ENCODE peak calls at places on chromosome 6, in four cellular contexts. C is K562, H is HepG2, O is WTC11. U is an unnamed sample.

GRCh38 chr6:87180105-87180504 is 24.7 kb downstream of the ZNF292 start:
- DNase-seq in C (no peak), H (no peak), O (no peak), U (no peak)

GRCh38 chr6:130928993-130929678 is 101.9 kb downstream of the SMLR1 start:
- DNase-seq in C (no peak), H (no peak), O (no peak), U (no peak)

GRCh38 chr6:124823240-124824105 is 138.8 kb upstream of the RNF217 start:
- DNase-seq in C (no peak), H (peak; percentile 3), O (no peak), U (no peak)

GRCh38 chr6:135087803-135088202 is 33.2 kb upstream of the HBS1L start:
- DNase-seq in C (no peak), H (no peak), O (no peak), U (no peak)

GRCh38 chr6:39806277-39806676 is 14.1 kb downstream of the DAAM2 start:
- DNase-seq in C (no peak), H (no peak), O (no peak), U (no peak)

GRCh38 chr6:130783416-130784107 is 43.6 kb upstream of the SMLR1 start:
- DNase-seq in C (no peak), H (no peak), O (no peak), U (no peak)

GRCh38 chr6:40188931-40189330 is 254.7 kb upstream of the MOCS1 start:
- DNase-seq in C (no peak), H (no peak), O (no peak), U (no peak)

GRCh38 chr6:74404366-74404765 is 708.4 kb downstream of the CD109 start:
- DNase-seq in C (no peak), H (no peak), O (no peak), U (no peak)

GRCh38 chr6:96823743-96824142 is 13.5 kb downstream of the GPR63 start:
- DNase-seq in C (no peak), H (no peak), O (no peak), U (no peak)

GRCh38 chr6:15874821-15875220 is 212.0 kb upstream of the DTNBP1 start:
- DNase-seq in C (no peak), H (no peak), O (no peak), U (no peak)

GRCh38 chr6:28683945-28684538 is 158.4 kb downstream of the GPX5 start:
- DNase-seq in C (peak; percentile 65), H (peak; percentile 68), O (peak; percentile 27), U (no peak)

GRCh38 chr6:6610031-6610591 is 21.6 kb downstream of the LY86 start:
- DNase-seq in C (no peak), H (no peak), O (no peak), U (peak; percentile 71)

GRCh38 chr6:23728707-23729106 is 397.3 kb upstream of the NRSN1 start:
- DNase-seq in C (no peak), H (no peak), O (no peak), U (no peak)

GRCh38 chr6:48957781-48958180 is 505.3 kb downstream of the MMUT start:
- DNase-seq in C (no peak), H (no peak), O (no peak), U (no peak)

GRCh38 chr6:106102967-106103727 is 17.0 kb downstream of the PRDM1 start:
- DNase-seq in C (peak; percentile 53), H (no peak), O (no peak), U (no peak)

GRCh38 chr6:165487347-165487746 is 175.7 kb downstream of the PDE10A start:
- DNase-seq in C (no peak), H (no peak), O (no peak), U (no peak)

GRCh38 chr6:128124713-128125112 is 223.9 kb upstream of the THEMIS start:
- DNase-seq in C (no peak), H (peak; percentile 69), O (no peak), U (no peak)

GRCh38 chr6:5994999-5995698 is 11.6 kb downstream of the NRN1 start:
- DNase-seq in C (no peak), H (no peak), O (no peak), U (no peak)

GRCh38 chr6:21678990-21679389 is 85.4 kb downstream of the SOX4 start:
- DNase-seq in C (peak; percentile 10), H (peak; percentile 43), O (no peak), U (no peak)

GRCh38 chr6:121285041-121285440 is 49.2 kb downstream of the TBC1D32 start:
- DNase-seq in C (no peak), H (no peak), O (no peak), U (no peak)

GRCh38 chr6:43953794-43954310 is 173.4 kb downstream of the MRPL14 start:
- DNase-seq in C (no peak), H (peak; percentile 57), O (peak; percentile 77), U (no peak)

GRCh38 chr6:2763345-2763841 is 1.8 kb upstream of the WRNIP1 start:
- DNase-seq in C (no peak), H (no peak), O (no peak), U (no peak)

GRCh38 chr6:167686204-167686893 is 140.4 kb upstream of the AFDN start:
- DNase-seq in C (no peak), H (no peak), O (no peak), U (no peak)

GRCh38 chr6:144955392-144955791 is 670.3 kb downstream of the UTRN start:
- DNase-seq in C (no peak), H (no peak), O (no peak), U (no peak)

GRCh38 chr6:134196568-134197301 is 121.2 kb downstream of the SGK1 start:
- DNase-seq in C (peak; percentile 38), H (no peak), O (no peak), U (no peak)

GRCh38 chr6:1081566-1081965 is 230.3 kb upstream of the FOXQ1 start:
- DNase-seq in C (no peak), H (no peak), O (no peak), U (no peak)

GRCh38 chr6:168624948-168625347 is 184.0 kb downstream of the SMOC2 start:
- DNase-seq in C (no peak), H (no peak), O (no peak), U (no peak)

GRCh38 chr6:42704937-42705374 is 17.4 kb downstream of the PRPH2 start:
- DNase-seq in C (no peak), H (no peak), O (no peak), U (no peak)

GRCh38 chr6:112337209-112337638 is 9.9 kb upstream of the RFPL4B start:
- DNase-seq in C (peak; percentile 25), H (peak; percentile 50), O (peak; percentile 61), U (no peak)

GRCh38 chr6:7932625-7933024 is 22.0 kb upstream of the TXNDC5 start:
- DNase-seq in C (no peak), H (no peak), O (no peak), U (no peak)

GRCh38 chr6:31271641-31272357 is at the start of gene HLA-C:
- DNase-seq in C (peak; percentile 83), H (peak; percentile 95), O (peak; percentile 81), U (peak; percentile 95)

GRCh38 chr6:31270788-31271640 is 878 bp downstream of the HLA-C start:
- DNase-seq in C (no peak), H (no peak), O (peak; percentile 46), U (no peak)

GRCh38 chr6:31267504-31268371 is 4.2 kb downstream of the HLA-C start:
- DNase-seq in C (no peak), H (no peak), O (no peak), U (no peak)

GRCh38 chr6:31272431-31272830 is 539 bp upstream of the HLA-C start:
- DNase-seq in C (no peak), H (no peak), O (no peak), U (no peak)

DNA sequence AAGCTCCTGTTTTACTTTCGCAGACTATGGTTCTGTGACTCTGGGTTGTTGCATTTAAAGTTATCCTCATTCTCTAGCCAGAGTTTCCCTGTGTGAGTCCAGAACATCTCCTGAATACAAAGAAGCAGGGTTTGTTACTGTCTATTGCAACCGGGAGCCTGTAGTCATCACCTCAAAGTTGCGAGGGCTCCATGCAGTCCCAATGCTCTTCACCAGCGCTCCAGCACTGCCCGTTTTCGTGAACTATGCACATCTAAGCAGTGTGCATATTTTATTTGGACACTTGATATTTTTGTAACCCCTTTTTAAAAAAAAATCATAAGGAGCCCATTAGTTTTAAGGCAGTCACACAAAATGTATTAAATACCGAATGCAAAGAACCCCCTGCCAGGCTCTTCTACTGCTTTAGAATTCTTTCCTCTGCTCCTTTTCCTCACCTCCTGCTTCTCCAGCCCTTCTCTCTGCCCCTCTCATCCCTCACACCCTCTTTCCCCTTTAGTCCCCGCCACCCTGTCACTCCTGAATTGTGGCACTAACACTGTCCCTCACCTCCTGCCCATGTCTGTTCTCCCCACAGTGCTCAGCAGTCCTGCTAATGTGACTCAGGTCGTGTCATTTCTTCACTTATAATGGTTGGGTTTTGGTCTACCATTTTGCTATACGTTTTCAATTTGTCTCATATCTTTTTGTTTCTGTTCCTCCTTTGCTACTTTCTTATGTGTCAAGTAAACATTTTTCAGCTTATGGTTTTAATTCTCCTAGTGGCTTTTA is 1.1 kb upstream of the HLA-C start:
- DNase-seq in C (no peak), H (no peak), O (no peak), U (no peak)
- TF ChIP-seq TCF7 in C (no peak), H (no peak), O (no peak), U (no peak)

DNA sequence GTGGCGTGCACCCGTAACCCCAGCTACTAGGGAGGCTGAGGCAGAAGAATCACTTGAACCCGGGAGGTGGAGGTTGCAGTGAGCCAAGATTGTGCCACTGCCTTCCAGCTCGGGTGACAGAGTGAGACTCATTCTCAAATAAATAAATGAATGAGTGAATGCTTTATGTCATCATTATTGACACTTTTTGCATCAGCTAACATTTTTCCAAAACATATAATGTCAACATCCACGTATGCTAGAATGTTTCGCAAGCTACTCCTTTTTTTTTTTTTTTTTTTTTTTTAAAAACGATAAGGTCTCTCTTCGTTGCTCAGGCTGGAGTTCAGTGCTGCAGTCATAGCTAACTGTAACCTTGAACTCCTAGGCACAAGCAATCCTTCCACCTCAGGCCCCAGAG is 72.2 kb downstream of the SENP6 start:
- DNase-seq in C (no peak), H (peak; percentile 15), O (no peak), U (no peak)
- TF ChIP-seq TCF7 in C (no peak), H (no peak), O (no peak), U (no peak)

DNA sequence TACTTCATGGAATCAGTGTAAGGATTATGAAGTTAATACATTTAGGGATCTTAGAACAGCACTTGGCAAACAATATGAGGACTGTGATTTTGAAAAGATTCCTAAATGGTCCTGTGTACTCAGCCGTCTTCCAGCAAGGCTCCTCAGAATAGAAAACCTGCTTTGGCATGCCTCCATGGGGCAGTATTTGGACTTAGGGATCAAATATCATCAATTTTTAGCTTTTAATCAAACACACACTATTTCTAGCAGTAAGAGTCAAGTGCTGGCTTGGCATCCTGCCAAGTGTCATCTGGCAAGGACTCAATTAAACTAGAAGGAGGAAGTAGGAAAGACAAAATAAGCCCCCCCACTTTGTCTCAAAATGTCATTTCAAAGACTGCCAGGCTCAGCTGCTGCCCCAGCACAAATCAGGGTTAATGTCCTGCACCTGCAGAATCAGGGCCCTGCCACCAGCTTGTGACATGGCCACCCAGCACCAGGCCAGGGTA is 40.8 kb downstream of the IYD start:
- DNase-seq in C (no peak), H (no peak), O (no peak), U (no peak)
- TF ChIP-seq TCF7 in C (no peak), H (no peak), O (no peak), U (no peak)

GRCh38 chr6:138323821-138324220 is 53.9 kb upstream of the SMIM28 start:
- DNase-seq in C (no peak), H (no peak), O (no peak), U (no peak)

GRCh38 chr6:138318741-138319375 is 58.8 kb upstream of the SMIM28 start:
- DNase-seq in C (no peak), H (no peak), O (no peak), U (no peak)

DNA sequence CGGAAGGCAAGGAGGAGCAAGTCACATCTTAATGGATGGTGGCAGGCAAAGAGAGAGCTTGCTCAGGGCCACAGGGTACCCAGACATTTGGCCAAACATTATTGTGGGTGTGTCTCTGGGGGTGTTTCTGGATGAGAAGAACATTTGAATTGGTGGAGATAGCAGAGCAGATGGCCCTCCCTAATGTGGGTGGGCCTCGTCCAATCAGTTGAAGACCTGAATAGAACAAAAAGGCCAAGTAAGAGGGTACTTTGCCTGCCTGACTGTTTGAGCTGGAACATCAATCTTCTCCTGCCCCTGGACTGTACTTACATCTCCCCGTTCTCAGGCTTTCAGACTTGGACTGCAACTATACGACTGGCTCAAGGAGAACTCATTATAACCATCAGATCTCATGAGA is 55.8 kb upstream of the SMIM28 start:
- DNase-seq in C (no peak), H (no peak), O (no peak), U (no peak)
- TF ChIP-seq TCF7 in C (no peak), H (no peak), O (no peak), U (no peak)